ENCODE peak calls at places on chromosomes 16 and 17, in four cellular contexts. B is transverse colon, E is thoracic aorta, R is stomach. J is an unnamed sample.

GRCh38 chr17:28897769-28898259 is 281 bp upstream of the FLOT2 start:
- DNase-seq in E (no peak), B (no peak), R (no peak), J (no peak)

GRCh38 chr16:71484006-71484893 is 4.9 kb downstream of the ZNF19 start:
- DNase-seq in E (peak), R (peak), B (peak), J (peak)

GRCh38 chr16:84699147-84699711 is 571 bp upstream of the USP10 start:
- DNase-seq in R (no peak), E (no peak), B (peak), J (no peak)

GRCh38 chr17:43125133-43125966 is at the start of gene BRCA1:
- DNase-seq in E (peak), R (peak), B (peak), J (peak)

GRCh38 chr17:9658593-9659211 is 13.4 kb downstream of the USP43 start:
- DNase-seq in B (peak), R (no peak), E (no peak), J (no peak)

GRCh38 chr17:56681561-56682266 is 88.2 kb downstream of the NOG start:
- DNase-seq in R (no peak), E (no peak), B (no peak), J (no peak)

GRCh38 chr17:49053171-49053829 is 56.1 kb downstream of the IGF2BP1 start:
- DNase-seq in R (no peak), B (peak), E (no peak), J (no peak)

GRCh38 chr17:12927541-12928425 is 90.0 kb downstream of the ELAC2 start:
- DNase-seq in R (no peak), E (no peak), B (no peak), J (no peak)

GRCh38 chr16:83810906-83811305 is 3.1 kb downstream of the HSBP1 start:
- DNase-seq in E (no peak), R (no peak), B (no peak), J (no peak)

GRCh38 chr16:69276143-69277115 is 34.7 kb upstream of the VPS4A start:
- DNase-seq in B (peak), R (no peak), E (peak), J (no peak)

GRCh38 chr16:67441289-67441753 is 10.4 kb downstream of the HSD11B2 start:
- DNase-seq in B (peak), E (no peak), R (peak), J (peak)

GRCh38 chr17:64183815-64184397 is 54.0 kb upstream of the ERN1 start:
- DNase-seq in B (no peak), R (no peak), E (no peak), J (no peak)

GRCh38 chr17:41082565-41083136 is 1.3 kb upstream of the KRTAP4-7 start:
- DNase-seq in R (no peak), B (no peak), E (no peak), J (no peak)

DNA sequence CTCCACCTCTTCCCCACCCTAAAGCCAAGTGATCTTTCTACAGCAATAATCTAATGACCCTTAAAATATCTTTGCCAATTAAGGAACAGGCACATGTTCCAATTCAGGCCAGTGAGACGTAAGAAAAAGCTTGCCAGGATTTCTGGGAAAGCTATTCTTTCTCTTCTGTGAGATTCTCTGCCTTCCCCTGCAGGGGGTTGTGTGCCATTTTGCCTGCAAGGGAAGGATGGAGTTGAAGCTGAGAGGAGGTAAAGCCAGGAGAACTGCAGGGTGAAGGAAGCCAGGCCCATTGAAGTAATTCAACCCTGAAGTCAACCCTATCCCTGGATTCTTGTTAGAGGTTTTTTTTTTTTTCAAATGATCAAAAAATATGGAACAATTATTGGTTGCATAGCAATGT is 9.0 kb upstream of the LPO start:
- DNase-seq in B (no peak), R (no peak), E (no peak), J (no peak)
- H3K4me3 ChIP-seq in B (no peak), R (no peak), E (no peak), J (no peak)

DNA sequence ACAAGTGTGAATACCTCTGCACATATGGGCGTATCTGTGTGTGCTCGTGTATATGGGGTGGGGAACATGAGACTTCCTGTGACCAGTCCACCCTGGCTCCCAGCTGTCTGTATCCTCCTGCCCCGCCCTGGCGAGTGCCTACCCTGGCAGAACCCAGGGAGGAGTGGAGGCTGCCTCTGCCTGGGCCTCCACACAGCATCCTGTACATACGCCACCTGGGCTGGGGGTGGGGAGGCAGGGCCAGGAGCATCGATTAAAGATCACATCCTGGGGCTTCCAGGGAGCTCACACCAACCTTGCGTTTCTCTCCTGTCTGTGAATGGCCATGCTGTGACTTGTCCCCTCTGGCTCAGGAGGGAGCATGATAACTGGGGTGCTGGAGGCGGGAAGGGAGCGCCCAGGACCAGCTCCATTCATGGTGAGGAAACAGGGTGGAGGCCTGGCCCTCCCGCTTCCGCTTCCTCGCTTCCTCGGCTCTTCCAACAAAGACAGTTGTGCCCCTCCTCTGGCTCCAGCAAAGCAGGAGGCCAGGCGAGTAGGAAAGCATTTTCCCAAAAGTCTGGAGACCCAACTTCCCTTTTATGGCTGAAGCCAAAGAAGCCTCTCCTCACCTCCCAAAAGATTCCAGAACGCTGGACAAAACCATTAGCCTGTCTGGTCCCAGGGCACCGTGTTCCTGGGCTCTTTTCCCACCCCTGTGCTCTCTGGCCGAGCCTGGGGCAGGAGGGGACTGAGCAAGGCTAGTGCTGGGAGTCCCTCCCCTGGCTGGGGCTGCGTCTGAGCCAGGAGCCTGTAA is 23.0 kb downstream of the ADAM11 start:
- DNase-seq in B (no peak), R (no peak), E (no peak), J (no peak)
- H3K27ac ChIP-seq in B (peak), R (peak), E (peak), J (no peak)

DNA sequence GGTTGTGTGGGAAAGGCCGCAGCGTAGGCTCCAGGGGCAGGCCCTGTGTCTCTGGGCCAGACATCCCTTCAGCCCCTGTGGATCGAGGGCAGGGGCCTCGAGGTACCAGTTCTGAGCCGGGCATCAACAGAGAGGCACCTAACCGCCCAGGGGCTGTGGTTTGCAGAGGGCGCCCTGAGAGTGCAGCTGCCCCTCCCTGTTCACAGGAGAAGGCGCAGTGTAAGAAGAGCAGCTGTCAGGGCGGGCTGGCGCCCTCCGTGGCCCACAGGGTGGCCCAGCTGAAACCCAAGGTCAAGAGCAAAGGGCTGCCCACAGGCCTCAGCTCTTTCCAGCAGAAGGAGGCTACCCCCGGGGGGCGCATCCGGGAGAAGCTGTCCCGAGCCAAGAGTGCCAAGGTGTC is 56.5 kb downstream of the ACTG1 start:
- DNase-seq in B (no peak), E (no peak), R (no peak), J (no peak)
- H3K4me3 ChIP-seq in B (no peak), E (no peak), R (no peak), J (no peak)

DNA sequence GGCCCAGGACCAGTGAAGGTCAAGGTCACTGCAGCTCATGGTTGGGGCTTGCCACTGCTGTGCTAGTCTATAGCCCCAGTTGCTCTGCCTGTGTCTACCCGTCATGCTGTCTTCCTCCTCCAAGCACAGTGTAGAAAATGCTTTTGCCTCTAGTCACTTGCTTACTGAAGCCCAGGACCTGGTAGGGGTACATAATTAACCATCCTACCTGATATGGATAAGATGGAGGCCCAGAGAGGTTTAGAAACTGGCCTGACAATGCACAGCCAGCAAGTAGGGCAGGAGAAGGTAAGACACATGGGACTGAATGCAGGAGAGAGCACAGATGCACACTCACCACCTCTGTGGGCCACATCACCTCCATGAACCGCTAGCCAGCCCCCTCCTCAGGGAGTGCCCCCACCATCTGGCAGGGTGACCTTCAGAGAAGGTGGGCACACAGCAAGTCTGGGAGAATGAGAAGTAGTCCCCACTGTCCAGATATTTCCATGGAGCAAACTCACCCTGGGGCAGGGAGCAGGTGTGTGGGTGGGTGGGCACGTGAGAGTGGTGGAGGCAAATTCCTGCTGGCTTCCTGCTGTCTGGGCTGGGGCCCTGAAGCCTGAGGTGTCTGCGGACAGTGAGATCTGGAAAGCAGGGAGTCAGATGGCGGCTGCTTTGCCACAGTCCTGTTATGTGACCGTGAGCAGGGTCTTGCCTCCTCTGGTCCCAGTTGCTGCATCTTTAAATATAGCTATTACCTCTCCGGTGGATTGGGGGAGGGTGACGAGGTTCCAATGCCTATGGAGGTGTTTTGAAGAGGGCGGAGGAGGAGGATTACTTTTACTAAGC is 1.0 kb downstream of the CX3CL1 start:
- DNase-seq in E (no peak), B (no peak), R (no peak), J (no peak)
- H3K27ac ChIP-seq in E (peak), B (peak), R (peak), J (peak)

DNA sequence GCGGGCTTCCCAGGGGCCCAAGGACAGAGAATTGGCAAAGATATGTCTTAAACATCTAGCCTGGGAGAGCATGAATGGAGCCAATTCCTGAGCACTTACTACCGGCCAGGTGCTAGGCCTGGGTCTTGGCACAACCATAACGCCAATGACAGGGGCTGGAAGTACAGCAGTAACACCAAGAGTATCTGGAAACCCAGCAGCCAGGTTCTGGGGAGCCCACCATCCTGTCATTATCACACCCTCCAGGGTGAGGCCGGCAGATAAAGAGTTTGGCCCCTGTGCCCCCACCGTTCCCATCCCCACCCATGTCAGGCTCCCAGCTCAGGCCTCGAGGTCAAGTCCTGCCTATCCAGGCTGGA is 512 bp upstream of the TMC8 start:
- DNase-seq in E (no peak), R (no peak), B (no peak), J (no peak)
- H3K4me3 ChIP-seq in E (peak), R (no peak), B (peak), J (no peak)

GRCh38 chr16:64133396-64133795 is 988.5 kb downstream of the CDH11 start:
- DNase-seq in R (no peak), B (no peak), E (no peak), J (no peak)
- H3K27ac ChIP-seq in R (no peak), B (no peak), E (no peak), J (no peak)